ENCODE peak calls at places on chromosomes 1 and 21, in ten cellular contexts. One of them, this sample, is unnamed.

GRCh38 chr1:219621047-219621786 is 8.3 kb upstream of the ZC3H11B start:
- DNase-seq in CD8-positive, alpha-beta memory T cell: no peak
- DNase-seq in nucleus accumbens: no peak
- DNase-seq in NCI-H446: no peak
- DNase-seq in heart right ventricle: no peak
- DNase-seq in non-pigmented ciliary epithelial cell: no peak
- DNase-seq in mesenchymal stem cell: no peak
- DNase-seq in activated naive CD8-positive, alpha-beta T cell treated with anti-CD3 and anti-CD28 coated beads, Interleukin-2, amount 10 ng/mL, durations not matched to agents 7 days and 5 days: no peak
- DNase-seq in stimulated activated CD8-positive, alpha-beta memory T cell treated with anti-CD3 and anti-CD28 coated beads, Interleukin-7, amount 100 ng/mL, for 1 hour: no peak
- DNase-seq in posterior cingulate gyrus: no peak
- DNase-seq in this sample: no peak

GRCh38 chr1:11842154-11843041 is 5.2 kb downstream of the NPPA start:
- DNase-seq in CD8-positive, alpha-beta memory T cell: no peak
- DNase-seq in nucleus accumbens: no peak
- DNase-seq in NCI-H446: no peak
- DNase-seq in heart right ventricle: peak; percentile 61
- DNase-seq in non-pigmented ciliary epithelial cell: no peak
- DNase-seq in mesenchymal stem cell: no peak
- DNase-seq in activated naive CD8-positive, alpha-beta T cell treated with anti-CD3 and anti-CD28 coated beads, Interleukin-2, amount 10 ng/mL, durations not matched to agents 7 days and 5 days: no peak
- DNase-seq in stimulated activated CD8-positive, alpha-beta memory T cell treated with anti-CD3 and anti-CD28 coated beads, Interleukin-7, amount 100 ng/mL, for 1 hour: no peak
- DNase-seq in posterior cingulate gyrus: no peak
- DNase-seq in this sample: no peak

GRCh38 chr1:1666526-1666925 is 7.7 kb upstream of the CDK11B start:
- DNase-seq in CD8-positive, alpha-beta memory T cell: no peak
- DNase-seq in nucleus accumbens: no peak
- DNase-seq in NCI-H446: no peak
- DNase-seq in heart right ventricle: no peak
- DNase-seq in non-pigmented ciliary epithelial cell: no peak
- DNase-seq in mesenchymal stem cell: no peak
- DNase-seq in activated naive CD8-positive, alpha-beta T cell treated with anti-CD3 and anti-CD28 coated beads, Interleukin-2, amount 10 ng/mL, durations not matched to agents 7 days and 5 days: no peak
- DNase-seq in stimulated activated CD8-positive, alpha-beta memory T cell treated with anti-CD3 and anti-CD28 coated beads, Interleukin-7, amount 100 ng/mL, for 1 hour: no peak
- DNase-seq in posterior cingulate gyrus: no peak
- DNase-seq in this sample: peak; percentile 47

GRCh38 chr1:179164494-179164893 is 65.0 kb downstream of the ABL2 start:
- DNase-seq in CD8-positive, alpha-beta memory T cell: no peak
- DNase-seq in nucleus accumbens: no peak
- DNase-seq in NCI-H446: no peak
- DNase-seq in heart right ventricle: no peak
- DNase-seq in non-pigmented ciliary epithelial cell: no peak
- DNase-seq in mesenchymal stem cell: peak; percentile 36
- DNase-seq in activated naive CD8-positive, alpha-beta T cell treated with anti-CD3 and anti-CD28 coated beads, Interleukin-2, amount 10 ng/mL, durations not matched to agents 7 days and 5 days: no peak
- DNase-seq in stimulated activated CD8-positive, alpha-beta memory T cell treated with anti-CD3 and anti-CD28 coated beads, Interleukin-7, amount 100 ng/mL, for 1 hour: no peak
- DNase-seq in posterior cingulate gyrus: no peak
- DNase-seq in this sample: no peak

GRCh38 chr1:159916240-159917051 is 8.9 kb downstream of the TAGLN2 start:
- DNase-seq in CD8-positive, alpha-beta memory T cell: no peak
- DNase-seq in nucleus accumbens: no peak
- DNase-seq in NCI-H446: no peak
- DNase-seq in heart right ventricle: no peak
- DNase-seq in non-pigmented ciliary epithelial cell: peak; percentile 63
- DNase-seq in mesenchymal stem cell: peak; percentile 88
- DNase-seq in activated naive CD8-positive, alpha-beta T cell treated with anti-CD3 and anti-CD28 coated beads, Interleukin-2, amount 10 ng/mL, durations not matched to agents 7 days and 5 days: no peak
- DNase-seq in stimulated activated CD8-positive, alpha-beta memory T cell treated with anti-CD3 and anti-CD28 coated beads, Interleukin-7, amount 100 ng/mL, for 1 hour: no peak
- DNase-seq in posterior cingulate gyrus: no peak
- DNase-seq in this sample: no peak

GRCh38 chr1:168470821-168471473 is 72.8 kb downstream of the XCL2 start:
- DNase-seq in CD8-positive, alpha-beta memory T cell: no peak
- DNase-seq in nucleus accumbens: no peak
- DNase-seq in NCI-H446: peak; percentile 47
- DNase-seq in heart right ventricle: no peak
- DNase-seq in non-pigmented ciliary epithelial cell: peak; percentile 84
- DNase-seq in mesenchymal stem cell: peak; percentile 94
- DNase-seq in activated naive CD8-positive, alpha-beta T cell treated with anti-CD3 and anti-CD28 coated beads, Interleukin-2, amount 10 ng/mL, durations not matched to agents 7 days and 5 days: no peak
- DNase-seq in stimulated activated CD8-positive, alpha-beta memory T cell treated with anti-CD3 and anti-CD28 coated beads, Interleukin-7, amount 100 ng/mL, for 1 hour: no peak
- DNase-seq in posterior cingulate gyrus: no peak
- DNase-seq in this sample: no peak

GRCh38 chr1:235187316-235187715 is 26.3 kb upstream of the RBM34 start:
- DNase-seq in CD8-positive, alpha-beta memory T cell: no peak
- DNase-seq in nucleus accumbens: no peak
- DNase-seq in NCI-H446: no peak
- DNase-seq in heart right ventricle: no peak
- DNase-seq in non-pigmented ciliary epithelial cell: no peak
- DNase-seq in mesenchymal stem cell: no peak
- DNase-seq in activated naive CD8-positive, alpha-beta T cell treated with anti-CD3 and anti-CD28 coated beads, Interleukin-2, amount 10 ng/mL, durations not matched to agents 7 days and 5 days: no peak
- DNase-seq in stimulated activated CD8-positive, alpha-beta memory T cell treated with anti-CD3 and anti-CD28 coated beads, Interleukin-7, amount 100 ng/mL, for 1 hour: no peak
- DNase-seq in posterior cingulate gyrus: no peak
- DNase-seq in this sample: no peak

GRCh38 chr1:197909346-197909745 is 6.9 kb downstream of the C1orf53 start:
- DNase-seq in CD8-positive, alpha-beta memory T cell: no peak
- DNase-seq in nucleus accumbens: no peak
- DNase-seq in NCI-H446: no peak
- DNase-seq in heart right ventricle: no peak
- DNase-seq in non-pigmented ciliary epithelial cell: no peak
- DNase-seq in mesenchymal stem cell: no peak
- DNase-seq in activated naive CD8-positive, alpha-beta T cell treated with anti-CD3 and anti-CD28 coated beads, Interleukin-2, amount 10 ng/mL, durations not matched to agents 7 days and 5 days: no peak
- DNase-seq in stimulated activated CD8-positive, alpha-beta memory T cell treated with anti-CD3 and anti-CD28 coated beads, Interleukin-7, amount 100 ng/mL, for 1 hour: no peak
- DNase-seq in posterior cingulate gyrus: no peak
- DNase-seq in this sample: no peak

GRCh38 chr1:7899741-7900140 is 40.9 kb downstream of the TNFRSF9 start:
- DNase-seq in CD8-positive, alpha-beta memory T cell: no peak
- DNase-seq in nucleus accumbens: no peak
- DNase-seq in NCI-H446: no peak
- DNase-seq in heart right ventricle: no peak
- DNase-seq in non-pigmented ciliary epithelial cell: no peak
- DNase-seq in mesenchymal stem cell: peak; percentile 22
- DNase-seq in activated naive CD8-positive, alpha-beta T cell treated with anti-CD3 and anti-CD28 coated beads, Interleukin-2, amount 10 ng/mL, durations not matched to agents 7 days and 5 days: no peak
- DNase-seq in stimulated activated CD8-positive, alpha-beta memory T cell treated with anti-CD3 and anti-CD28 coated beads, Interleukin-7, amount 100 ng/mL, for 1 hour: no peak
- DNase-seq in posterior cingulate gyrus: no peak
- DNase-seq in this sample: no peak

GRCh38 chr1:238485062-238485905 is 594.6 kb upstream of the ZP4 start:
- DNase-seq in CD8-positive, alpha-beta memory T cell: no peak
- DNase-seq in nucleus accumbens: no peak
- DNase-seq in NCI-H446: no peak
- DNase-seq in heart right ventricle: no peak
- DNase-seq in non-pigmented ciliary epithelial cell: no peak
- DNase-seq in mesenchymal stem cell: peak; percentile 34
- DNase-seq in activated naive CD8-positive, alpha-beta T cell treated with anti-CD3 and anti-CD28 coated beads, Interleukin-2, amount 10 ng/mL, durations not matched to agents 7 days and 5 days: no peak
- DNase-seq in stimulated activated CD8-positive, alpha-beta memory T cell treated with anti-CD3 and anti-CD28 coated beads, Interleukin-7, amount 100 ng/mL, for 1 hour: no peak
- DNase-seq in posterior cingulate gyrus: no peak
- DNase-seq in this sample: peak; percentile 44

GRCh38 chr1:159279754-159280153 is 22.4 kb upstream of the FCER1A start:
- DNase-seq in CD8-positive, alpha-beta memory T cell: no peak
- DNase-seq in nucleus accumbens: no peak
- DNase-seq in NCI-H446: no peak
- DNase-seq in heart right ventricle: no peak
- DNase-seq in non-pigmented ciliary epithelial cell: no peak
- DNase-seq in mesenchymal stem cell: no peak
- DNase-seq in activated naive CD8-positive, alpha-beta T cell treated with anti-CD3 and anti-CD28 coated beads, Interleukin-2, amount 10 ng/mL, durations not matched to agents 7 days and 5 days: no peak
- DNase-seq in stimulated activated CD8-positive, alpha-beta memory T cell treated with anti-CD3 and anti-CD28 coated beads, Interleukin-7, amount 100 ng/mL, for 1 hour: no peak
- DNase-seq in posterior cingulate gyrus: no peak
- DNase-seq in this sample: no peak

GRCh38 chr1:44418022-44418673 is 13.1 kb downstream of the RNF220 start:
- DNase-seq in CD8-positive, alpha-beta memory T cell: no peak
- DNase-seq in nucleus accumbens: no peak
- DNase-seq in NCI-H446: no peak
- DNase-seq in heart right ventricle: no peak
- DNase-seq in non-pigmented ciliary epithelial cell: no peak
- DNase-seq in mesenchymal stem cell: no peak
- DNase-seq in activated naive CD8-positive, alpha-beta T cell treated with anti-CD3 and anti-CD28 coated beads, Interleukin-2, amount 10 ng/mL, durations not matched to agents 7 days and 5 days: no peak
- DNase-seq in stimulated activated CD8-positive, alpha-beta memory T cell treated with anti-CD3 and anti-CD28 coated beads, Interleukin-7, amount 100 ng/mL, for 1 hour: no peak
- DNase-seq in posterior cingulate gyrus: no peak
- DNase-seq in this sample: no peak

GRCh38 chr1:152623203-152623844 is 421 bp upstream of the LCE3A start:
- DNase-seq in CD8-positive, alpha-beta memory T cell: no peak
- DNase-seq in nucleus accumbens: no peak
- DNase-seq in NCI-H446: no peak
- DNase-seq in heart right ventricle: no peak
- DNase-seq in non-pigmented ciliary epithelial cell: no peak
- DNase-seq in mesenchymal stem cell: no peak
- DNase-seq in activated naive CD8-positive, alpha-beta T cell treated with anti-CD3 and anti-CD28 coated beads, Interleukin-2, amount 10 ng/mL, durations not matched to agents 7 days and 5 days: peak; percentile 41
- DNase-seq in stimulated activated CD8-positive, alpha-beta memory T cell treated with anti-CD3 and anti-CD28 coated beads, Interleukin-7, amount 100 ng/mL, for 1 hour: no peak
- DNase-seq in posterior cingulate gyrus: no peak
- DNase-seq in this sample: no peak

GRCh38 chr1:78743626-78744025 is 94.0 kb downstream of the IFI44 start:
- DNase-seq in CD8-positive, alpha-beta memory T cell: no peak
- DNase-seq in nucleus accumbens: no peak
- DNase-seq in NCI-H446: no peak
- DNase-seq in heart right ventricle: no peak
- DNase-seq in non-pigmented ciliary epithelial cell: no peak
- DNase-seq in mesenchymal stem cell: no peak
- DNase-seq in activated naive CD8-positive, alpha-beta T cell treated with anti-CD3 and anti-CD28 coated beads, Interleukin-2, amount 10 ng/mL, durations not matched to agents 7 days and 5 days: no peak
- DNase-seq in stimulated activated CD8-positive, alpha-beta memory T cell treated with anti-CD3 and anti-CD28 coated beads, Interleukin-7, amount 100 ng/mL, for 1 hour: no peak
- DNase-seq in posterior cingulate gyrus: no peak
- DNase-seq in this sample: no peak

GRCh38 chr1:116374340-116375164 is 1.5 kb downstream of the ATP1A1 start:
- DNase-seq in CD8-positive, alpha-beta memory T cell: peak; percentile 12
- DNase-seq in nucleus accumbens: no peak
- DNase-seq in NCI-H446: no peak
- DNase-seq in heart right ventricle: no peak
- DNase-seq in non-pigmented ciliary epithelial cell: no peak
- DNase-seq in mesenchymal stem cell: peak; percentile 41
- DNase-seq in activated naive CD8-positive, alpha-beta T cell treated with anti-CD3 and anti-CD28 coated beads, Interleukin-2, amount 10 ng/mL, durations not matched to agents 7 days and 5 days: peak; percentile 47
- DNase-seq in stimulated activated CD8-positive, alpha-beta memory T cell treated with anti-CD3 and anti-CD28 coated beads, Interleukin-7, amount 100 ng/mL, for 1 hour: no peak
- DNase-seq in posterior cingulate gyrus: no peak
- DNase-seq in this sample: no peak

GRCh38 chr1:20430355-20431290 is 55.4 kb downstream of the CAMK2N1 start:
- DNase-seq in CD8-positive, alpha-beta memory T cell: peak; percentile 13
- DNase-seq in nucleus accumbens: no peak
- DNase-seq in NCI-H446: peak; percentile 18
- DNase-seq in heart right ventricle: no peak
- DNase-seq in non-pigmented ciliary epithelial cell: no peak
- DNase-seq in mesenchymal stem cell: peak; percentile 33
- DNase-seq in activated naive CD8-positive, alpha-beta T cell treated with anti-CD3 and anti-CD28 coated beads, Interleukin-2, amount 10 ng/mL, durations not matched to agents 7 days and 5 days: peak; percentile 60
- DNase-seq in stimulated activated CD8-positive, alpha-beta memory T cell treated with anti-CD3 and anti-CD28 coated beads, Interleukin-7, amount 100 ng/mL, for 1 hour: no peak
- DNase-seq in posterior cingulate gyrus: peak; percentile 58
- DNase-seq in this sample: no peak

GRCh38 chr1:77558591-77559164 is 123.8 kb downstream of the ZZZ3 start:
- DNase-seq in CD8-positive, alpha-beta memory T cell: no peak
- DNase-seq in nucleus accumbens: no peak
- DNase-seq in NCI-H446: no peak
- DNase-seq in heart right ventricle: no peak
- DNase-seq in non-pigmented ciliary epithelial cell: no peak
- DNase-seq in mesenchymal stem cell: no peak
- DNase-seq in activated naive CD8-positive, alpha-beta T cell treated with anti-CD3 and anti-CD28 coated beads, Interleukin-2, amount 10 ng/mL, durations not matched to agents 7 days and 5 days: no peak
- DNase-seq in stimulated activated CD8-positive, alpha-beta memory T cell treated with anti-CD3 and anti-CD28 coated beads, Interleukin-7, amount 100 ng/mL, for 1 hour: no peak
- DNase-seq in posterior cingulate gyrus: no peak
- DNase-seq in this sample: no peak

GRCh38 chr1:35539824-35540261 is 17.4 kb downstream of the KIAA0319L start:
- DNase-seq in CD8-positive, alpha-beta memory T cell: no peak
- DNase-seq in nucleus accumbens: no peak
- DNase-seq in NCI-H446: no peak
- DNase-seq in heart right ventricle: no peak
- DNase-seq in non-pigmented ciliary epithelial cell: no peak
- DNase-seq in mesenchymal stem cell: peak; percentile 30
- DNase-seq in activated naive CD8-positive, alpha-beta T cell treated with anti-CD3 and anti-CD28 coated beads, Interleukin-2, amount 10 ng/mL, durations not matched to agents 7 days and 5 days: no peak
- DNase-seq in stimulated activated CD8-positive, alpha-beta memory T cell treated with anti-CD3 and anti-CD28 coated beads, Interleukin-7, amount 100 ng/mL, for 1 hour: no peak
- DNase-seq in posterior cingulate gyrus: no peak
- DNase-seq in this sample: no peak

GRCh38 chr1:21238141-21238800 is 52.0 kb downstream of the ECE1 start:
- DNase-seq in CD8-positive, alpha-beta memory T cell: no peak
- DNase-seq in nucleus accumbens: no peak
- DNase-seq in NCI-H446: no peak
- DNase-seq in heart right ventricle: no peak
- DNase-seq in non-pigmented ciliary epithelial cell: no peak
- DNase-seq in mesenchymal stem cell: peak; percentile 30
- DNase-seq in activated naive CD8-positive, alpha-beta T cell treated with anti-CD3 and anti-CD28 coated beads, Interleukin-2, amount 10 ng/mL, durations not matched to agents 7 days and 5 days: no peak
- DNase-seq in stimulated activated CD8-positive, alpha-beta memory T cell treated with anti-CD3 and anti-CD28 coated beads, Interleukin-7, amount 100 ng/mL, for 1 hour: no peak
- DNase-seq in posterior cingulate gyrus: no peak
- DNase-seq in this sample: no peak

GRCh38 chr1:2231667-2232254 is 3.6 kb downstream of the SKI start:
- DNase-seq in CD8-positive, alpha-beta memory T cell: peak; percentile 63
- DNase-seq in nucleus accumbens: peak; percentile 55
- DNase-seq in NCI-H446: no peak
- DNase-seq in heart right ventricle: peak; percentile 78
- DNase-seq in non-pigmented ciliary epithelial cell: peak; percentile 67
- DNase-seq in mesenchymal stem cell: peak; percentile 83
- DNase-seq in activated naive CD8-positive, alpha-beta T cell treated with anti-CD3 and anti-CD28 coated beads, Interleukin-2, amount 10 ng/mL, durations not matched to agents 7 days and 5 days: peak; percentile 78
- DNase-seq in stimulated activated CD8-positive, alpha-beta memory T cell treated with anti-CD3 and anti-CD28 coated beads, Interleukin-7, amount 100 ng/mL, for 1 hour: peak; percentile 40
- DNase-seq in posterior cingulate gyrus: no peak
- DNase-seq in this sample: peak; percentile 98

GRCh38 chr1:74570797-74571492 is 58.5 kb upstream of the LRRC53 start:
- DNase-seq in CD8-positive, alpha-beta memory T cell: no peak
- DNase-seq in nucleus accumbens: no peak
- DNase-seq in NCI-H446: no peak
- DNase-seq in heart right ventricle: no peak
- DNase-seq in non-pigmented ciliary epithelial cell: no peak
- DNase-seq in mesenchymal stem cell: no peak
- DNase-seq in activated naive CD8-positive, alpha-beta T cell treated with anti-CD3 and anti-CD28 coated beads, Interleukin-2, amount 10 ng/mL, durations not matched to agents 7 days and 5 days: no peak
- DNase-seq in stimulated activated CD8-positive, alpha-beta memory T cell treated with anti-CD3 and anti-CD28 coated beads, Interleukin-7, amount 100 ng/mL, for 1 hour: no peak
- DNase-seq in posterior cingulate gyrus: peak; percentile 31
- DNase-seq in this sample: no peak

GRCh38 chr1:11918779-11919519 is 7.3 kb downstream of the KIAA2013 start:
- DNase-seq in CD8-positive, alpha-beta memory T cell: no peak
- DNase-seq in nucleus accumbens: no peak
- DNase-seq in NCI-H446: no peak
- DNase-seq in heart right ventricle: peak; percentile 78
- DNase-seq in non-pigmented ciliary epithelial cell: no peak
- DNase-seq in mesenchymal stem cell: peak; percentile 73
- DNase-seq in activated naive CD8-positive, alpha-beta T cell treated with anti-CD3 and anti-CD28 coated beads, Interleukin-2, amount 10 ng/mL, durations not matched to agents 7 days and 5 days: no peak
- DNase-seq in stimulated activated CD8-positive, alpha-beta memory T cell treated with anti-CD3 and anti-CD28 coated beads, Interleukin-7, amount 100 ng/mL, for 1 hour: no peak
- DNase-seq in posterior cingulate gyrus: peak; percentile 76
- DNase-seq in this sample: peak; percentile 80

GRCh38 chr1:237033061-237033460 is 8.9 kb upstream of the RYR2 start:
- DNase-seq in CD8-positive, alpha-beta memory T cell: no peak
- DNase-seq in nucleus accumbens: no peak
- DNase-seq in NCI-H446: no peak
- DNase-seq in heart right ventricle: no peak
- DNase-seq in non-pigmented ciliary epithelial cell: no peak
- DNase-seq in mesenchymal stem cell: no peak
- DNase-seq in activated naive CD8-positive, alpha-beta T cell treated with anti-CD3 and anti-CD28 coated beads, Interleukin-2, amount 10 ng/mL, durations not matched to agents 7 days and 5 days: no peak
- DNase-seq in stimulated activated CD8-positive, alpha-beta memory T cell treated with anti-CD3 and anti-CD28 coated beads, Interleukin-7, amount 100 ng/mL, for 1 hour: no peak
- DNase-seq in posterior cingulate gyrus: no peak
- DNase-seq in this sample: no peak

GRCh38 chr21:44375281-44375651 is 21.8 kb downstream of the TRPM2 start:
- DNase-seq in CD8-positive, alpha-beta memory T cell: no peak
- DNase-seq in nucleus accumbens: no peak
- DNase-seq in NCI-H446: no peak
- DNase-seq in heart right ventricle: no peak
- DNase-seq in non-pigmented ciliary epithelial cell: no peak
- DNase-seq in mesenchymal stem cell: no peak
- DNase-seq in activated naive CD8-positive, alpha-beta T cell treated with anti-CD3 and anti-CD28 coated beads, Interleukin-2, amount 10 ng/mL, durations not matched to agents 7 days and 5 days: peak; percentile 73
- DNase-seq in stimulated activated CD8-positive, alpha-beta memory T cell treated with anti-CD3 and anti-CD28 coated beads, Interleukin-7, amount 100 ng/mL, for 1 hour: no peak
- DNase-seq in posterior cingulate gyrus: no peak
- DNase-seq in this sample: peak; percentile 71

GRCh38 chr1:181161170-181161870 is 72.8 kb downstream of the IER5 start:
- DNase-seq in CD8-positive, alpha-beta memory T cell: no peak
- DNase-seq in nucleus accumbens: no peak
- DNase-seq in NCI-H446: no peak
- DNase-seq in heart right ventricle: no peak
- DNase-seq in non-pigmented ciliary epithelial cell: no peak
- DNase-seq in mesenchymal stem cell: no peak
- DNase-seq in activated naive CD8-positive, alpha-beta T cell treated with anti-CD3 and anti-CD28 coated beads, Interleukin-2, amount 10 ng/mL, durations not matched to agents 7 days and 5 days: no peak
- DNase-seq in stimulated activated CD8-positive, alpha-beta memory T cell treated with anti-CD3 and anti-CD28 coated beads, Interleukin-7, amount 100 ng/mL, for 1 hour: no peak
- DNase-seq in posterior cingulate gyrus: no peak
- DNase-seq in this sample: no peak

GRCh38 chr1:46406881-46407608 is 12.9 kb downstream of the FAAH start:
- DNase-seq in CD8-positive, alpha-beta memory T cell: no peak
- DNase-seq in nucleus accumbens: no peak
- DNase-seq in NCI-H446: no peak
- DNase-seq in heart right ventricle: no peak
- DNase-seq in non-pigmented ciliary epithelial cell: no peak
- DNase-seq in mesenchymal stem cell: peak; percentile 11
- DNase-seq in activated naive CD8-positive, alpha-beta T cell treated with anti-CD3 and anti-CD28 coated beads, Interleukin-2, amount 10 ng/mL, durations not matched to agents 7 days and 5 days: no peak
- DNase-seq in stimulated activated CD8-positive, alpha-beta memory T cell treated with anti-CD3 and anti-CD28 coated beads, Interleukin-7, amount 100 ng/mL, for 1 hour: no peak
- DNase-seq in posterior cingulate gyrus: no peak
- DNase-seq in this sample: no peak

GRCh38 chr1:95084317-95085176 is 11.8 kb upstream of the ALG14 start:
- DNase-seq in CD8-positive, alpha-beta memory T cell: no peak
- DNase-seq in nucleus accumbens: no peak
- DNase-seq in NCI-H446: peak; percentile 38
- DNase-seq in heart right ventricle: no peak
- DNase-seq in non-pigmented ciliary epithelial cell: no peak
- DNase-seq in mesenchymal stem cell: peak; percentile 28
- DNase-seq in activated naive CD8-positive, alpha-beta T cell treated with anti-CD3 and anti-CD28 coated beads, Interleukin-2, amount 10 ng/mL, durations not matched to agents 7 days and 5 days: no peak
- DNase-seq in stimulated activated CD8-positive, alpha-beta memory T cell treated with anti-CD3 and anti-CD28 coated beads, Interleukin-7, amount 100 ng/mL, for 1 hour: no peak
- DNase-seq in posterior cingulate gyrus: peak; percentile 5
- DNase-seq in this sample: no peak

GRCh38 chr21:35244514-35244913 is 195.4 kb upstream of the RUNX1 start:
- DNase-seq in CD8-positive, alpha-beta memory T cell: no peak
- DNase-seq in nucleus accumbens: no peak
- DNase-seq in NCI-H446: no peak
- DNase-seq in heart right ventricle: no peak
- DNase-seq in non-pigmented ciliary epithelial cell: no peak
- DNase-seq in mesenchymal stem cell: peak; percentile 66
- DNase-seq in activated naive CD8-positive, alpha-beta T cell treated with anti-CD3 and anti-CD28 coated beads, Interleukin-2, amount 10 ng/mL, durations not matched to agents 7 days and 5 days: no peak
- DNase-seq in stimulated activated CD8-positive, alpha-beta memory T cell treated with anti-CD3 and anti-CD28 coated beads, Interleukin-7, amount 100 ng/mL, for 1 hour: no peak
- DNase-seq in posterior cingulate gyrus: no peak
- DNase-seq in this sample: no peak